ENCODE peak calls at places on chromosomes 11 and 22, in seven cellular contexts. M is PC-3, T is dorsolateral prefrontal cortex, O is IMR-90, C is HL-60, S is foreskin keratinocyte, L is sigmoid colon. V is an unnamed sample.

GRCh38 chr22:30822216-30823014 is 127.7 kb downstream of the OSBP2 start:
- DNase-seq in M (no peak), T (no peak), O (no peak), C (no peak), S (no peak), L (no peak), V (peak; percentile 22)

GRCh38 chr22:31556627-31557203 is 60.4 kb downstream of the SFI1 start:
- DNase-seq in M (peak; percentile 58), T (no peak), O (peak; percentile 46), C (peak; percentile 36), S (no peak), L (no peak), V (peak; percentile 13)

GRCh38 chr11:73380321-73380720 is 4.1 kb downstream of the RELT start:
- DNase-seq in M (no peak), T (no peak), O (no peak), C (peak; percentile 67), S (no peak), L (no peak), V (no peak)

GRCh38 chr22:47582067-47582466 is 819.6 kb downstream of the TBC1D22A start:
- DNase-seq in M (no peak), T (no peak), O (no peak), C (no peak), S (no peak), L (no peak), V (no peak)

GRCh38 chr11:19307498-19307897 is 66.8 kb upstream of the E2F8 start:
- DNase-seq in M (no peak), T (no peak), O (no peak), C (no peak), S (no peak), L (no peak), V (no peak)

GRCh38 chr11:27328602-27329001 is 34.4 kb downstream of the CCDC34 start:
- DNase-seq in M (no peak), T (no peak), O (no peak), C (no peak), S (no peak), L (no peak), V (no peak)

GRCh38 chr11:19642185-19642591 is 70.4 kb upstream of the NAV2 start:
- DNase-seq in M (no peak), T (no peak), O (no peak), C (no peak), S (no peak), L (no peak), V (no peak)

GRCh38 chr22:46788426-46789168 is 26.1 kb downstream of the TBC1D22A start:
- DNase-seq in M (no peak), T (no peak), O (no peak), C (no peak), S (no peak), L (peak; percentile 52), V (no peak)

GRCh38 chr11:70500076-70500847 is 101.9 kb downstream of the CTTN start:
- DNase-seq in M (no peak), T (peak; percentile 37), O (no peak), C (no peak), S (no peak), L (peak; percentile 53), V (no peak)

GRCh38 chr11:113449743-113450142 is 25.5 kb downstream of the DRD2 start:
- DNase-seq in M (no peak), T (no peak), O (no peak), C (no peak), S (no peak), L (no peak), V (no peak)

GRCh38 chr22:38180841-38181452 is 683 bp downstream of the PLA2G6 start:
- DNase-seq in M (peak; percentile 56), T (no peak), O (no peak), C (no peak), S (no peak), L (no peak), V (no peak)

GRCh38 chr11:128860571-128861361 is 6.3 kb downstream of the KCNJ1 start:
- DNase-seq in M (no peak), T (no peak), O (peak; percentile 7), C (no peak), S (no peak), L (no peak), V (no peak)
- H3K27ac ChIP-seq in M (no peak overlapping the region), T (no peak overlapping the region), O (no peak overlapping the region), C (no peak overlapping the region), S (no peak overlapping the region), L (no peak overlapping the region), V (no peak overlapping the region)

GRCh38 chr11:111871693-111872161 is 346 bp upstream of the ALG9 start:
- DNase-seq in M (no peak), T (no peak), O (no peak), C (no peak), S (no peak), L (no peak), V (no peak)

GRCh38 chr11:111870113-111870512 is 1.3 kb downstream of the ALG9 start:
- DNase-seq in M (no peak), T (no peak), O (no peak), C (no peak), S (peak; percentile 11), L (no peak), V (no peak)

GRCh38 chr11:111870522-111870886 is 877 bp downstream of the ALG9 start:
- DNase-seq in M (no peak), T (no peak), O (no peak), C (no peak), S (no peak), L (no peak), V (no peak)

DNA sequence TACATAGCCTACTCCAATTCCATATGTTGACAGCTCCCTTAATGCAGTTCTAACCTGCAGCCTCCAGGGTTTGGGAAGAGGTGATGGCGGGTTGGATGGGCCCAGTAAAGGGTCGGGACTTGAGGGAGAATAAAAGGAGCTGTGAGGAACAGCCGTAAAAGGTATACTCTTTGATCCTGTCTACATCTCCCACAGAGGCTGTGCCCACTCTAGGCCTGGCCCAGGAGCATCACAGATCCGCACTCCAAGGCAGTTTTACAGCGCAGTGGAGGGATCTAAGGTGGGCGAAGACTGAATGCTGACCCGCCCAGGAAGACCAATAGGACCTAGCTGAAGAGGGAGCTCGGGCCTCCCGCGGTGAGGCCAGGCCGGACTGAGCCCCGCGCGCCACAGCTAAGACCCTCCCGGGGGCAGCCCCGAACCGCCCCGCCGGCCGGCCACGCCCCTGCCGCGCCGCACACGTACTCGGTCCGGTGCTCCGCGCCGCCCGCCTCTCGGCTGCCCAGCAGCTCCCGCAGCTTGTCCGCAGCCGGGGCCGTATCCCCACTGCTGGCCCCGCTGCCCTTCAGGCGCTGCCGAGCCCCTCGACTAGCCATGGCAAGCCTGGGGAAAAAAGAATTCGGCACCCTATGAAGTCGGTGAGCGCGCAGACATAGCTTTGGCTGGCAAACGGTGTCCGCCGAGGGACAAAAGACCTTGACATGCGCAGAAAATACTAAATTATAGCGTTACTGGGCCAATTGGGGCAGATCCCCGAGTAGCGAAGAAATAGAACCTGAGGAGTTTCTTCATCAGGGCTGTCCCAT is at the start of gene ALG9:
- DNase-seq in M (peak; percentile 83), T (peak; percentile 65), O (peak; percentile 82), C (peak; percentile 81), S (peak; percentile 56), L (peak; percentile 90), V (peak; percentile 67)
- TF ChIP-seq CTCF in M (peak; percentile 61), T (peak; percentile 17), O (peak; percentile 30), C (peak; percentile 2), S (peak; percentile 49), L (peak; percentile 18), V (peak; percentile 38)

DNA sequence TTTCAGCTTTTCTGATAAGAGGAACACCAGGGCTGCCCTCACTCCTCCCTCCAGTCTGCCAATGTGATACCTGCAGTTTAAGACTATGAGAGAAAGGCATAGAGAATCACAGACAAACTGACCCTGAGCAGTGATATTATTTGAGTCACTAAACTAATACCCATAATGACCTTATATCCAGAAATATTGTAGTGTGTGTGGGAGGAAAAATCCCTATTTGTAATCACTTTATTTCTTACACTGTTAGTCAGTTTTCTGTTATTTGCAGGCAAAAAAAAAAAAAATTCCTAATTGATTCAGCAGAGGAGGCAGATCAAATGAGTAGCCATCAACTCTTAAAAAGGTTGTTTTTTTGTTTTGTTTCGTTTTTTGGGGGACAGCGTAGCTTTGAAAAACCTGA is 82.5 kb downstream of the MAML2 start:
- DNase-seq in M (peak; percentile 35), T (no peak), O (peak; percentile 39), C (no peak), S (no peak), L (no peak), V (no peak)
- H3K27ac ChIP-seq in M (peak overlapping the region; percentile 81), T (no peak overlapping the region), O (peak overlapping the region; percentile 28), C (no peak overlapping the region), S (no peak overlapping the region), L (no peak overlapping the region), V (no peak overlapping the region)

GRCh38 chr22:48805516-48805915 is 1022.2 kb downstream of the BRD1 start:
- DNase-seq in M (no peak), T (no peak), O (no peak), C (no peak), S (no peak), L (no peak), V (no peak)

GRCh38 chr22:48802576-48802975 is 1025.1 kb downstream of the BRD1 start:
- DNase-seq in M (no peak), T (no peak), O (no peak), C (no peak), S (no peak), L (no peak), V (no peak)

GRCh38 chr22:48803171-48803992 is 1024.3 kb downstream of the BRD1 start:
- DNase-seq in M (no peak), T (no peak), O (no peak), C (no peak), S (no peak), L (no peak), V (no peak)

GRCh38 chr22:48804811-48805301 is 1022.8 kb downstream of the BRD1 start:
- DNase-seq in M (no peak), T (no peak), O (no peak), C (no peak), S (no peak), L (no peak), V (no peak)

DNA sequence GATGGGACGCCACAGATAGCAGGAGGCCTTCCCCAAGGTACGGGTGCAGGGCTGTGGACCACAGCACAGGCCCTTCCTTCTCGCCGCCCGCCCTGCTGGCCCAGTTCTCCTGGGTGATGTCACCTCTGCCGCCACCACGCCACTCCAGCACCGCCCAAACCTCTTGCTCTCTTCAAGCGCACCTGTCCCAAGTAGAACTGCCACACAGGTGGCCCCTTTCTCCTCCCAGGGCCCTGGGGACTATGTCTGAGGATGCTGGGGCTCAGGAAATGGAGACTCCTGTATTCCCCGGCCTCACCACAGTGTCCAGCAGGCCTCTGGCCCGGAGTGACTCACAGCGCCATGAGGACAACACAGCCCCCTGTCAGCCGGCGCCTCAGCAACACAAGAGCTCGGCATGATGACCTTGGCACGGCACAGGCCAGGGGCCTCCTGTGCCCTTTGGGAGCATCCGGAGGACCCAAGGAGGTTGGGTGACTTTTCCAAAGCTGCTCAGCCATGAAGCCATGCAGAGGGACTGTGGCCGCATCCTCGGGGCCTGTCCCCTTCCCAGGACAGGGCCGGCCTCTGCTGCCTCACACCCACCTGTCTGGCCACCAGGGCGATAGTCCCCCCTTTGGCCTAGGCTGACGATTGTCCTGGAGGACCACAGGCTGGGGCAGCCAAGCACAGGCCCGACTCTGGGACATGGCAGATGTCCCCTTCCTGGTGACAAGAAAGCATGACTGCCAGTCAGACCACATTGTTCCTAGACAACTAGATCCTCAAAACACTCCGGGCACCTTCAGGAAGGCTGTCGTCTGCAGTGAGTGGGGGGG is 1023.5 kb downstream of the BRD1 start:
- DNase-seq in M (no peak), T (no peak), O (no peak), C (no peak), S (no peak), L (no peak), V (no peak)
- TF ChIP-seq CTCF in M (no peak), T (no peak), O (no peak), C (no peak), S (no peak), L (no peak), V (no peak)